ENCODE peak calls at places on chromosomes 13 and 19, in ten cellular contexts. D is amniotic epithelial cell; Q is thoracic aorta; F is epithelial cell of esophagus; I is occipital lobe; U is skeletal muscle cell; R is H54; L is heart right ventricle; Z is NCI-H2227 treated with DMSO at 0.1 percent for 48 hours; B is activated naive CD4-positive, alpha-beta T cell. M is an unnamed sample.

GRCh38 chr13:30119476-30119875 is 187.9 kb downstream of the KATNAL1 start:
- DNase-seq in D (peak), Q (no peak), F (peak), I (no peak), U (no peak), R (peak), L (no peak), Z (no peak), B (no peak), M (no peak)

GRCh38 chr13:65914707-65915106 is 1315.4 kb downstream of the PCDH9 start:
- DNase-seq in D (peak), Q (no peak), F (peak), I (no peak), U (peak), R (no peak), L (no peak), Z (no peak), B (no peak), M (no peak)

GRCh38 chr13:23060972-23061371 is 119.8 kb upstream of the SGCG start:
- DNase-seq in D (no peak), Q (no peak), F (no peak), I (no peak), U (no peak), R (no peak), L (no peak), Z (no peak), B (no peak), M (no peak)

GRCh38 chr13:90197722-90198121 is 1149.8 kb upstream of the MIR17HG start:
- DNase-seq in D (peak), Q (no peak), F (peak), I (no peak), U (peak), R (no peak), L (no peak), Z (no peak), B (no peak), M (no peak)

GRCh38 chr13:89832827-89833226 is 1514.7 kb upstream of the MIR17HG start:
- DNase-seq in D (peak), Q (no peak), F (peak), I (no peak), U (no peak), R (no peak), L (no peak), Z (no peak), B (no peak), M (no peak)

GRCh38 chr19:11210656-11210928 is 13.2 kb upstream of the KANK2 start:
- DNase-seq in D (no peak), Q (no peak), F (no peak), I (no peak), U (no peak), R (no peak), L (no peak), Z (no peak), B (no peak), M (no peak)

GRCh38 chr13:46086421-46086922 is 18.4 kb downstream of the CPB2 start:
- DNase-seq in D (no peak), Q (no peak), F (no peak), I (no peak), U (no peak), R (no peak), L (no peak), Z (no peak), B (no peak), M (no peak)

GRCh38 chr13:105412171-105412570 is 1123.3 kb downstream of the EFNB2 start:
- DNase-seq in D (no peak), Q (no peak), F (peak), I (no peak), U (no peak), R (no peak), L (no peak), Z (no peak), B (no peak), M (no peak)

GRCh38 chr19:37361994-37362393 is 8.9 kb upstream of the ZNF527 start:
- DNase-seq in D (no peak), Q (no peak), F (peak), I (no peak), U (peak), R (no peak), L (no peak), Z (no peak), B (no peak), M (no peak)

GRCh38 chr19:8631425-8631819 is 989 bp downstream of the NFILZ start:
- DNase-seq in D (no peak), Q (peak), F (no peak), I (no peak), U (no peak), R (no peak), L (no peak), Z (no peak), B (no peak), M (no peak)

M was measured in activated CD4-positive, CD25-positive, alpha-beta regulatory T cell.